ENCODE peak calls at places on chromosomes 4 and X, in seven cellular contexts. One of them, this sample, is unnamed.

GRCh38 chr4:83221897-83222441 is 62.6 kb downstream of the COQ2 start:
- DNase-seq in RWPE1: no peak
- DNase-seq in central memory CD4-positive, alpha-beta T cell: no peak
- DNase-seq in T-helper 9 cell: no peak
- DNase-seq in anterior cingulate cortex: no peak
- DNase-seq in fibroblast of lung: no peak
- DNase-seq in activated naive CD4-positive, alpha-beta T cell treated with anti-CD3 and anti-CD28 coated beads, Interleukin-2, amount 50 U/mL, for 72 hours: no peak
- DNase-seq in this sample: no peak

GRCh38 chrX:38318196-38318595 is 9.1 kb downstream of the RPGR start:
- DNase-seq in RWPE1: no peak
- DNase-seq in central memory CD4-positive, alpha-beta T cell: no peak
- DNase-seq in T-helper 9 cell: no peak
- DNase-seq in anterior cingulate cortex: no peak
- DNase-seq in fibroblast of lung: no peak
- DNase-seq in activated naive CD4-positive, alpha-beta T cell treated with anti-CD3 and anti-CD28 coated beads, Interleukin-2, amount 50 U/mL, for 72 hours: no peak
- DNase-seq in this sample: no peak

GRCh38 chr4:79255793-79256192 is 70.1 kb downstream of the NAA11 start:
- DNase-seq in RWPE1: no peak
- DNase-seq in central memory CD4-positive, alpha-beta T cell: no peak
- DNase-seq in T-helper 9 cell: no peak
- DNase-seq in anterior cingulate cortex: no peak
- DNase-seq in fibroblast of lung: no peak
- DNase-seq in activated naive CD4-positive, alpha-beta T cell treated with anti-CD3 and anti-CD28 coated beads, Interleukin-2, amount 50 U/mL, for 72 hours: no peak
- DNase-seq in this sample: no peak

GRCh38 chrX:128622296-128622695 is 570.1 kb upstream of the ACTRT1 start:
- DNase-seq in RWPE1: no peak
- DNase-seq in central memory CD4-positive, alpha-beta T cell: no peak
- DNase-seq in T-helper 9 cell: no peak
- DNase-seq in anterior cingulate cortex: no peak
- DNase-seq in fibroblast of lung: no peak
- DNase-seq in activated naive CD4-positive, alpha-beta T cell treated with anti-CD3 and anti-CD28 coated beads, Interleukin-2, amount 50 U/mL, for 72 hours: no peak
- DNase-seq in this sample: no peak

GRCh38 chr4:152630361-152630760 is 49.4 kb downstream of the TMEM154 start:
- DNase-seq in RWPE1: no peak
- DNase-seq in central memory CD4-positive, alpha-beta T cell: no peak
- DNase-seq in T-helper 9 cell: no peak
- DNase-seq in anterior cingulate cortex: no peak
- DNase-seq in fibroblast of lung: no peak
- DNase-seq in activated naive CD4-positive, alpha-beta T cell treated with anti-CD3 and anti-CD28 coated beads, Interleukin-2, amount 50 U/mL, for 72 hours: no peak
- DNase-seq in this sample: no peak

GRCh38 chr4:31539279-31540074 is 819.3 kb downstream of the PCDH7 start:
- DNase-seq in RWPE1: no peak
- DNase-seq in central memory CD4-positive, alpha-beta T cell: no peak
- DNase-seq in T-helper 9 cell: no peak
- DNase-seq in anterior cingulate cortex: no peak
- DNase-seq in fibroblast of lung: no peak
- DNase-seq in activated naive CD4-positive, alpha-beta T cell treated with anti-CD3 and anti-CD28 coated beads, Interleukin-2, amount 50 U/mL, for 72 hours: no peak
- DNase-seq in this sample: no peak

GRCh38 chr4:155828628-155829027 is 37.4 kb downstream of the ASIC5 start:
- DNase-seq in RWPE1: no peak
- DNase-seq in central memory CD4-positive, alpha-beta T cell: no peak
- DNase-seq in T-helper 9 cell: no peak
- DNase-seq in anterior cingulate cortex: no peak
- DNase-seq in fibroblast of lung: peak
- DNase-seq in activated naive CD4-positive, alpha-beta T cell treated with anti-CD3 and anti-CD28 coated beads, Interleukin-2, amount 50 U/mL, for 72 hours: no peak
- DNase-seq in this sample: no peak

GRCh38 chrX:150456466-150456865 is 93.3 kb downstream of the MAMLD1 start:
- DNase-seq in RWPE1: peak
- DNase-seq in central memory CD4-positive, alpha-beta T cell: no peak
- DNase-seq in T-helper 9 cell: no peak
- DNase-seq in anterior cingulate cortex: no peak
- DNase-seq in fibroblast of lung: no peak
- DNase-seq in activated naive CD4-positive, alpha-beta T cell treated with anti-CD3 and anti-CD28 coated beads, Interleukin-2, amount 50 U/mL, for 72 hours: no peak
- DNase-seq in this sample: no peak

GRCh38 chr4:34422472-34422871 is 1821.8 kb downstream of the ARAP2 start:
- DNase-seq in RWPE1: no peak
- DNase-seq in central memory CD4-positive, alpha-beta T cell: no peak
- DNase-seq in T-helper 9 cell: no peak
- DNase-seq in anterior cingulate cortex: no peak
- DNase-seq in fibroblast of lung: peak
- DNase-seq in activated naive CD4-positive, alpha-beta T cell treated with anti-CD3 and anti-CD28 coated beads, Interleukin-2, amount 50 U/mL, for 72 hours: no peak
- DNase-seq in this sample: no peak

GRCh38 chrX:25555521-25555920 is 539.8 kb upstream of the ARX start:
- DNase-seq in RWPE1: no peak
- DNase-seq in central memory CD4-positive, alpha-beta T cell: no peak
- DNase-seq in T-helper 9 cell: no peak
- DNase-seq in anterior cingulate cortex: no peak
- DNase-seq in fibroblast of lung: no peak
- DNase-seq in activated naive CD4-positive, alpha-beta T cell treated with anti-CD3 and anti-CD28 coated beads, Interleukin-2, amount 50 U/mL, for 72 hours: no peak
- DNase-seq in this sample: no peak

GRCh38 chr4:184498598-184498997 is 24.2 kb upstream of the IRF2 start:
- DNase-seq in RWPE1: no peak
- DNase-seq in central memory CD4-positive, alpha-beta T cell: no peak
- DNase-seq in T-helper 9 cell: no peak
- DNase-seq in anterior cingulate cortex: no peak
- DNase-seq in fibroblast of lung: no peak
- DNase-seq in activated naive CD4-positive, alpha-beta T cell treated with anti-CD3 and anti-CD28 coated beads, Interleukin-2, amount 50 U/mL, for 72 hours: no peak
- DNase-seq in this sample: no peak

GRCh38 chr4:143586080-143586479 is 72.6 kb downstream of the SMARCA5 start:
- DNase-seq in RWPE1: no peak
- DNase-seq in central memory CD4-positive, alpha-beta T cell: no peak
- DNase-seq in T-helper 9 cell: no peak
- DNase-seq in anterior cingulate cortex: no peak
- DNase-seq in fibroblast of lung: no peak
- DNase-seq in activated naive CD4-positive, alpha-beta T cell treated with anti-CD3 and anti-CD28 coated beads, Interleukin-2, amount 50 U/mL, for 72 hours: no peak
- DNase-seq in this sample: no peak

GRCh38 chr4:138344851-138345250 is 102.7 kb upstream of the SLC7A11 start:
- DNase-seq in RWPE1: no peak
- DNase-seq in central memory CD4-positive, alpha-beta T cell: no peak
- DNase-seq in T-helper 9 cell: no peak
- DNase-seq in anterior cingulate cortex: no peak
- DNase-seq in fibroblast of lung: no peak
- DNase-seq in activated naive CD4-positive, alpha-beta T cell treated with anti-CD3 and anti-CD28 coated beads, Interleukin-2, amount 50 U/mL, for 72 hours: no peak
- DNase-seq in this sample: no peak

GRCh38 chr4:25813705-25814104 is 49.1 kb downstream of the SEL1L3 start:
- DNase-seq in RWPE1: no peak
- DNase-seq in central memory CD4-positive, alpha-beta T cell: no peak
- DNase-seq in T-helper 9 cell: no peak
- DNase-seq in anterior cingulate cortex: no peak
- DNase-seq in fibroblast of lung: peak
- DNase-seq in activated naive CD4-positive, alpha-beta T cell treated with anti-CD3 and anti-CD28 coated beads, Interleukin-2, amount 50 U/mL, for 72 hours: no peak
- DNase-seq in this sample: no peak

GRCh38 chr4:27917381-27917780 is 1056.7 kb downstream of the STIM2 start:
- DNase-seq in RWPE1: no peak
- DNase-seq in central memory CD4-positive, alpha-beta T cell: no peak
- DNase-seq in T-helper 9 cell: no peak
- DNase-seq in anterior cingulate cortex: no peak
- DNase-seq in fibroblast of lung: no peak
- DNase-seq in activated naive CD4-positive, alpha-beta T cell treated with anti-CD3 and anti-CD28 coated beads, Interleukin-2, amount 50 U/mL, for 72 hours: no peak
- DNase-seq in this sample: no peak

GRCh38 chrX:107701493-107702121 is 73.3 kb downstream of the PRPS1 start:
- DNase-seq in RWPE1: no peak
- DNase-seq in central memory CD4-positive, alpha-beta T cell: no peak
- DNase-seq in T-helper 9 cell: no peak
- DNase-seq in anterior cingulate cortex: no peak
- DNase-seq in fibroblast of lung: no peak
- DNase-seq in activated naive CD4-positive, alpha-beta T cell treated with anti-CD3 and anti-CD28 coated beads, Interleukin-2, amount 50 U/mL, for 72 hours: no peak
- DNase-seq in this sample: no peak

GRCh38 chr4:70544279-70544870 is 26.0 kb downstream of the AMTN start:
- DNase-seq in RWPE1: peak
- DNase-seq in central memory CD4-positive, alpha-beta T cell: no peak
- DNase-seq in T-helper 9 cell: no peak
- DNase-seq in anterior cingulate cortex: no peak
- DNase-seq in fibroblast of lung: peak
- DNase-seq in activated naive CD4-positive, alpha-beta T cell treated with anti-CD3 and anti-CD28 coated beads, Interleukin-2, amount 50 U/mL, for 72 hours: no peak
- DNase-seq in this sample: no peak

GRCh38 chrX:52995135-52995973 is 37.0 kb upstream of the FAM156A start:
- DNase-seq in RWPE1: peak
- DNase-seq in central memory CD4-positive, alpha-beta T cell: peak
- DNase-seq in T-helper 9 cell: peak
- DNase-seq in anterior cingulate cortex: peak
- DNase-seq in fibroblast of lung: peak
- DNase-seq in activated naive CD4-positive, alpha-beta T cell treated with anti-CD3 and anti-CD28 coated beads, Interleukin-2, amount 50 U/mL, for 72 hours: peak
- DNase-seq in this sample: peak

GRCh38 chrX:13283968-13284914 is 35.6 kb downstream of the ATXN3L start:
- DNase-seq in RWPE1: peak
- DNase-seq in central memory CD4-positive, alpha-beta T cell: no peak
- DNase-seq in T-helper 9 cell: no peak
- DNase-seq in anterior cingulate cortex: no peak
- DNase-seq in fibroblast of lung: no peak
- DNase-seq in activated naive CD4-positive, alpha-beta T cell treated with anti-CD3 and anti-CD28 coated beads, Interleukin-2, amount 50 U/mL, for 72 hours: no peak
- DNase-seq in this sample: no peak

GRCh38 chr4:69617083-69617694 is 22.3 kb downstream of the UGT2A2 start:
- DNase-seq in RWPE1: peak
- DNase-seq in central memory CD4-positive, alpha-beta T cell: no peak
- DNase-seq in T-helper 9 cell: no peak
- DNase-seq in anterior cingulate cortex: no peak
- DNase-seq in fibroblast of lung: peak
- DNase-seq in activated naive CD4-positive, alpha-beta T cell treated with anti-CD3 and anti-CD28 coated beads, Interleukin-2, amount 50 U/mL, for 72 hours: no peak
- DNase-seq in this sample: no peak